ENCODE peak calls at places on chromosome 9, in four cellular contexts. One of them, this sample, is unnamed.

GRCh38 chr9:133713960-133714495 is 24.1 kb downstream of the SARDH start:
- DNase-seq in IMR-90: no peak
- DNase-seq in fibroblast of lung: no peak
- DNase-seq in GM23338: no peak
- DNase-seq in this sample: no peak

GRCh38 chr9:74570879-74571512 is 73.9 kb downstream of the RORB start:
- DNase-seq in fibroblast of lung: peak
- DNase-seq in GM23338: peak
- DNase-seq in IMR-90: peak
- DNase-seq in this sample: peak

GRCh38 chr9:116484483-116484776 is 202.7 kb upstream of the TRIM32 start:
- DNase-seq in GM23338: no peak
- DNase-seq in IMR-90: no peak
- DNase-seq in fibroblast of lung: no peak
- DNase-seq in this sample: no peak

GRCh38 chr9:128365525-128365924 is 5.6 kb upstream of the URM1 start:
- DNase-seq in IMR-90: no peak
- DNase-seq in GM23338: no peak
- DNase-seq in fibroblast of lung: no peak
- DNase-seq in this sample: no peak

GRCh38 chr9:117305454-117305853 is 109.4 kb downstream of the ASTN2 start:
- DNase-seq in IMR-90: no peak
- DNase-seq in GM23338: no peak
- DNase-seq in fibroblast of lung: no peak
- DNase-seq in this sample: no peak

GRCh38 chr9:22030101-22030598 is 21.0 kb upstream of the CDKN2B start:
- DNase-seq in fibroblast of lung: peak
- DNase-seq in GM23338: no peak
- DNase-seq in IMR-90: peak
- DNase-seq in this sample: peak

GRCh38 chr9:79642671-79643070 is 70.9 kb downstream of the TLE4 start:
- DNase-seq in IMR-90: no peak
- DNase-seq in GM23338: no peak
- DNase-seq in fibroblast of lung: peak
- DNase-seq in this sample: no peak

GRCh38 chr9:15735083-15735974 is 182.5 kb downstream of the CCDC171 start:
- DNase-seq in fibroblast of lung: peak
- DNase-seq in GM23338: no peak
- DNase-seq in IMR-90: peak
- DNase-seq in this sample: peak

GRCh38 chr9:21789541-21790037 is 12.8 kb upstream of the MTAP start:
- DNase-seq in IMR-90: peak
- DNase-seq in fibroblast of lung: peak
- DNase-seq in GM23338: peak
- DNase-seq in this sample: peak

GRCh38 chr9:98317134-98317857 is 61.8 kb upstream of the TBC1D2 start:
- DNase-seq in IMR-90: peak
- DNase-seq in fibroblast of lung: peak
- DNase-seq in GM23338: no peak
- DNase-seq in this sample: peak

GRCh38 chr9:107872457-107873192 is 383.1 kb upstream of the KLF4 start:
- DNase-seq in fibroblast of lung: no peak
- DNase-seq in GM23338: peak
- DNase-seq in IMR-90: no peak
- DNase-seq in this sample: no peak
- H2AFZ ChIP-seq in fibroblast of lung: no peak
- H2AFZ ChIP-seq in GM23338: no peak
- H2AFZ ChIP-seq in IMR-90: no peak
- H2AFZ ChIP-seq in this sample: no peak

DNA sequence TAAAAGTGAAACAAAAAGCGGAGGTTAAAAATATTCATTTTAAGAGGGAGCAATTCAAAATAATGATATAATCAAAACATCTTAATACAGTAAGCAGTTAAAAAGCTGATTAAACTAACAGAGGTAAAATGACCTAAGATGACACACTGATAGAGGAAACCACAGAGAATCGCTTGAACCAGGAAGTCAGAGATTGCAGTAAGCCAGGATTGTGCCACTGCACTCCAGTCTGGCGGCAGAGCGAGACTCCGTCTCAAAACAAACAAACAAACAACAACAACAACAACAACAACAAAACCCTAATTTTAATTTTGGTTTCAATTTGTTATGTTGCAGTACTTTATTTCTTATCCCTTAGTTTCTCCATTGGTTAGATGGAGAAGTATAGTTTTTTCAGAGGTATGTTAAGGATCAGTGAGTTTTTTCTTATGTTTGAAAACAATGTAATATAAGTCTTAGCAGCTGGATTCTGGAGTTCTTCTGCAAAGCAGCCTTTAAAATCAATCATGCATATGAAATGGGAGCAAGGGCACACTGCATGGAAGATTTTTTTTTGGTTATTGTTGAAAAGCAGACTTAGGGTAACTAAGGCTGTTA is 58.5 kb downstream of the MLANA start:
- DNase-seq in GM23338: no peak
- DNase-seq in IMR-90: peak
- DNase-seq in fibroblast of lung: peak
- DNase-seq in this sample: peak
- H3K4me3 ChIP-seq in GM23338: no peak
- H3K4me3 ChIP-seq in IMR-90: no peak
- H3K4me3 ChIP-seq in fibroblast of lung: no peak
- H3K4me3 ChIP-seq in this sample: no peak

DNA sequence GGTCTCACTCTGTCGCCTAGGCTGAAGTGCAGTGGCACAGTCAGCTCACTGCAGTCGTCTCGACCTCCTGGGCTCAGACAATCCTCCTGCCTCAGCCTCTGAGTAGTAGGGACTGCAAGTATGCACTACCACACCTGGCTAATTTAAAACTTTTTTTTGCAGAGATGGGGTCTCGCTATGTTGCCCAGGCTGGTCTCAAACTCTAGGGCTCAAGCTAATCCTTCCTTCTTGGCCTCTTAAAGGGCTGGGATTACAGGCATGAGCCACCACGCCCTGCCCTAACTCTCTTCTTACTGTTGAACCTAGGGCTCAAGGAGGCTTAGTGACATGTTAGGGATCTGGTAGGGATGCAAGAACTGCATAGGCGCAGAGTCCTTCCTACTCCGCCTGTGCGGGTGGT is 65.3 kb downstream of the SNX30 start:
- DNase-seq in fibroblast of lung: no peak
- DNase-seq in GM23338: no peak
- DNase-seq in IMR-90: no peak
- DNase-seq in this sample: no peak
- H2AFZ ChIP-seq in fibroblast of lung: no peak
- H2AFZ ChIP-seq in GM23338: no peak
- H2AFZ ChIP-seq in IMR-90: no peak
- H2AFZ ChIP-seq in this sample: no peak

GRCh38 chr9:96172797-96173196 is 129.2 kb downstream of the HSD17B3 start:
- DNase-seq in fibroblast of lung: no peak
- DNase-seq in GM23338: no peak
- DNase-seq in IMR-90: no peak
- DNase-seq in this sample: no peak

GRCh38 chr9:96168882-96169281 is 133.1 kb downstream of the HSD17B3 start:
- DNase-seq in GM23338: no peak
- DNase-seq in fibroblast of lung: no peak
- DNase-seq in IMR-90: no peak
- DNase-seq in this sample: no peak

GRCh38 chr9:96171749-96172148 is 130.2 kb downstream of the HSD17B3 start:
- DNase-seq in IMR-90: no peak
- DNase-seq in fibroblast of lung: no peak
- DNase-seq in GM23338: no peak
- DNase-seq in this sample: no peak

GRCh38 chr9:96169488-96169887 is 132.5 kb downstream of the HSD17B3 start:
- DNase-seq in IMR-90: peak
- DNase-seq in GM23338: peak
- DNase-seq in fibroblast of lung: peak
- DNase-seq in this sample: peak

GRCh38 chr9:96169901-96170300 is 132.1 kb downstream of the HSD17B3 start:
- DNase-seq in GM23338: no peak
- DNase-seq in fibroblast of lung: no peak
- DNase-seq in IMR-90: no peak
- DNase-seq in this sample: no peak
- H3K4me3 ChIP-seq in GM23338: peak
- H3K4me3 ChIP-seq in fibroblast of lung: no peak
- H3K4me3 ChIP-seq in IMR-90: no peak
- H3K4me3 ChIP-seq in this sample: no peak

GRCh38 chr9:37399336-37399735 is 23.2 kb upstream of the GRHPR start:
- DNase-seq in fibroblast of lung: no peak
- DNase-seq in IMR-90: no peak
- DNase-seq in GM23338: no peak
- DNase-seq in this sample: no peak

GRCh38 chr9:37392272-37392671 is 30.2 kb upstream of the GRHPR start:
- DNase-seq in GM23338: peak
- DNase-seq in fibroblast of lung: no peak
- DNase-seq in IMR-90: no peak
- DNase-seq in this sample: no peak

GRCh38 chr9:37395229-37395628 is 27.3 kb upstream of the GRHPR start:
- DNase-seq in IMR-90: no peak
- DNase-seq in fibroblast of lung: no peak
- DNase-seq in GM23338: no peak
- DNase-seq in this sample: no peak

GRCh38 chr9:37398464-37399025 is 24.0 kb upstream of the GRHPR start:
- DNase-seq in fibroblast of lung: no peak
- DNase-seq in IMR-90: no peak
- DNase-seq in GM23338: no peak
- DNase-seq in this sample: no peak

GRCh38 chr9:37395663-37396062 is 26.8 kb upstream of the GRHPR start:
- DNase-seq in GM23338: no peak
- DNase-seq in IMR-90: no peak
- DNase-seq in fibroblast of lung: no peak
- DNase-seq in this sample: no peak
- H2AFZ ChIP-seq in GM23338: no peak
- H2AFZ ChIP-seq in IMR-90: no peak
- H2AFZ ChIP-seq in fibroblast of lung: no peak
- H2AFZ ChIP-seq in this sample: no peak

DNA sequence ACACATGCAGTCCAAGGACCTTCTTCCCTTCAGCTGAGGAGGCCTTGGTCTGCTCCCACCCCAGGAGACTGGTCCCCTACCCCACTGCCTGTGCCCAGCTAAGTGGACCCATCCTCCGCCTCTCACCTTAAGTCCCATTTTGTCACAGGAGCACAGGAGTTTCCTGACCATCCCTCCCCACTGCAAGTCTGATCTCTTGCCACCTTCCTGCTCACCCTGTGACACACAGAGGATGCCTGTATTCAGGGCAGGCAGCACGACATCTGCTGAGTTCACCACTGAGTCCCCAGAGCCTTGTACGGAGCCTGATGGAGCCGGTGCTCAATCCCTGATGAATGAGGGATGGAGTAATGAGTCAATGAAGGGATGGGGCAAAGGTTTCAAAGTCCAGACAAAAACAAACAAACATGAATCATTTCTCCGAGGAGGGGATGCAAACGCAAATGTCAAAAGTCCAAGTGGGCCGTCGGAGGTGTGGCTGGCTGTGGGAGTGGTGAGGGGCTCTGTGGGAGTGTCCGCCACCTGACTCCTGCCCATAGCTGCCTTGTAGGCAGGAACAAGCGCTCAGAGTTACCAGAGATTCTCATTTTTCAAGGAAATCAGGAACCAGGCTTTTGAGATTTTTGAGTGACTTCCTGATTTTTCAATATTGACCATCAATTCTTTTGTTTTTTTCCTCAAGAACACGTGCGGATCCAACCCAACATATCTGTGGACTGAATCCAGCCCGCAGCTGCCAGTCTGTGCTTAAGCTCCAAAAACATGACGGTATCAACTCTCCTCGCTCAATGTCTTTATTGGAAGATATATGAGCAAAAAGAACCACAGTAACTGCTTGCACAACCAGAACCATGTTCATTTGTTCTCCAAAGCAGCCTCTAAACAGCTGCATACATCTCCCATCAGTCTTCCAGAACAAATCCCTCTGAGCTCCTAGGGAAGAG is 4.4 kb downstream of the RAPGEF1 start:
- DNase-seq in GM23338: no peak
- DNase-seq in fibroblast of lung: peak
- DNase-seq in IMR-90: no peak
- DNase-seq in this sample: peak
- H3K4me3 ChIP-seq in GM23338: no peak
- H3K4me3 ChIP-seq in fibroblast of lung: no peak
- H3K4me3 ChIP-seq in IMR-90: no peak
- H3K4me3 ChIP-seq in this sample: no peak

DNA sequence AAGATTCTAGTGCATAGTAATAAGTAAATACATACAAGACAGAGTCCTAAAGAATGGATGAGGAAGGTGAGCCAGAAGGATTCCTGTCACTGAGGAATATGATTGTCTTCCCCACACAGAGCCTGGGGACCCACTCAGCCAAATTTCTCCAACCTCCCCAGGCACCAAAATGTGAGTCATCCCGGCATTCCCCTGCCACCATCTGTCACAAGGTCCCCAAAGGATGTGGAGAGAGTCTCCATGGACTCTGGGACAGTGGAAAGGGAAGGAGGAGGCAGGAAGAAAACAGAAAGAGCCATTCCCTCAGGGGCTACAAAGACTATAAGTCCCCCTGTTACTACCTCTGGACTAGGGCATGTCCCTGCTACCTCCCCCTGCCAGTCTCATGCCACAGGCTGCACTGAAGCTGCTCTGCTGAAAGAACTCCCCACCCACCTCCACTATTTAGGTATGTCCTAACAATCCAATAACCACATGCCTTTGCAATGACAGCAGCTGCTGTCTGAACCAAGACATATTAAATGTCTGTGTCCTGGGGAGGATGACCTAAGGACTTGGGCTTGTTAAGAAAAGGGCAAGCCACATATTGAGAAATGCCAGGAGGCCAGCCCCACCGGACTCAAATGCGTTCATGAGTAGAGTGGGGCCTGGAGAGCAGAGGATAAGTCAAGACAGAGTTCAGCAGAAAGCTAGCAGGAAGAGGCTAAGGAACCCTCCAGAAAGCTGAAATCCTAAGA is 10.6 kb upstream of the OR5C1 start:
- DNase-seq in IMR-90: peak
- DNase-seq in GM23338: no peak
- DNase-seq in fibroblast of lung: peak
- DNase-seq in this sample: peak
- H2AFZ ChIP-seq in IMR-90: peak
- H2AFZ ChIP-seq in GM23338: no peak
- H2AFZ ChIP-seq in fibroblast of lung: no peak
- H2AFZ ChIP-seq in this sample: no peak

This sample was measured in PC-3.